ENCODE peak calls at places on chromosomes 1 and 21, in four cellular contexts. A is iPS DF 6.9, M is suprapubic skin, Y is body of pancreas. Q is an unnamed sample.

GRCh38 chr1:220786057-220786336 is 716 bp upstream of the MTARC1 start:
- DNase-seq in A (no peak), M (no peak), Y (no peak), Q (no peak)

GRCh38 chr21:16124397-16125130 is 394.8 kb downstream of the USP25 start:
- DNase-seq in A (no peak), M (no peak), Y (no peak), Q (no peak)

GRCh38 chr1:214902636-214903320 is 179.8 kb upstream of the KCNK2 start:
- DNase-seq in A (no peak), M (no peak), Y (no peak), Q (no peak)

GRCh38 chr1:24931481-24932221 is 1.6 kb upstream of the RUNX3 start:
- DNase-seq in A (no peak), M (no peak), Y (no peak), Q (no peak)

GRCh38 chr1:175152006-175152652 is 40.4 kb downstream of the KIAA0040 start:
- DNase-seq in A (peak; percentile 78), M (no peak), Y (peak; percentile 74), Q (peak; percentile 66)

GRCh38 chr1:48556161-48556850 is 84.3 kb upstream of the SPATA6 start:
- DNase-seq in A (no peak), M (no peak), Y (no peak), Q (no peak)

GRCh38 chr21:32412998-32413504 is 545 bp downstream of the EVA1C start:
- DNase-seq in A (no peak), M (peak; percentile 78), Y (peak; percentile 35), Q (no peak)

GRCh38 chr1:184152502-184152901 is 101.0 kb downstream of the TSEN15 start:
- DNase-seq in A (no peak), M (no peak), Y (no peak), Q (peak; percentile 30)

GRCh38 chr1:226364129-226364899 is 43.6 kb downstream of the PARP1 start:
- DNase-seq in A (no peak), M (no peak), Y (no peak), Q (no peak)

GRCh38 chr1:54715493-54716298 is at the start of gene TTC4:
- DNase-seq in A (peak; percentile 64), M (peak; percentile 88), Y (peak; percentile 80), Q (peak; percentile 85)

GRCh38 chr1:211476200-211476849 is 15.6 kb downstream of the RD3 start:
- DNase-seq in A (peak; percentile 43), M (no peak), Y (peak; percentile 79), Q (peak; percentile 74)

GRCh38 chr1:220189750-220190347 is 82.4 kb downstream of the RAB3GAP2 start:
- DNase-seq in A (no peak), M (no peak), Y (no peak), Q (no peak)

GRCh38 chr1:11796036-11796828 is 9.5 kb downstream of the MTHFR start:
- DNase-seq in A (no peak), M (peak; percentile 58), Y (no peak), Q (no peak)

GRCh38 chr1:234669499-234669898 is 59.5 kb upstream of the IRF2BP2 start:
- DNase-seq in A (no peak), M (no peak), Y (no peak), Q (no peak)

GRCh38 chr1:155379877-155380192 is 59.1 kb downstream of the RUSC1 start:
- DNase-seq in A (no peak), M (no peak), Y (no peak), Q (no peak)

GRCh38 chr1:105362438-105362837 is 1612.7 kb downstream of the AMY1C start:
- DNase-seq in A (no peak), M (no peak), Y (no peak), Q (no peak)

GRCh38 chr1:229714964-229715603 is 89.0 kb downstream of the URB2 start:
- DNase-seq in A (no peak), M (no peak), Y (peak; percentile 91), Q (no peak)

GRCh38 chr21:42320791-42321190 is 5.6 kb upstream of the TFF3 start:
- DNase-seq in A (no peak), M (no peak), Y (no peak), Q (no peak)

GRCh38 chr1:54027848-54028247 is 9.9 kb upstream of the LDLRAD1 start:
- DNase-seq in A (no peak), M (no peak), Y (no peak), Q (no peak)

GRCh38 chr1:96362623-96363022 is 359.0 kb upstream of the PTBP2 start:
- DNase-seq in A (no peak), M (no peak), Y (no peak), Q (no peak)

GRCh38 chr1:18387307-18387706 is 93.4 kb upstream of the KLHDC7A start:
- DNase-seq in A (no peak), M (no peak), Y (no peak), Q (no peak)

GRCh38 chr1:26696191-26696644 is 403 bp downstream of the ARID1A start:
- DNase-seq in A (no peak), M (peak; percentile 66), Y (peak; percentile 43), Q (peak; percentile 55)

GRCh38 chr1:33036051-33036525 is 595 bp downstream of the AK2 start:
- DNase-seq in A (no peak), M (no peak), Y (no peak), Q (peak; percentile 9)

GRCh38 chr1:153696741-153697140 is 18.3 kb downstream of the NPR1 start:
- DNase-seq in A (no peak), M (no peak), Y (no peak), Q (no peak)

GRCh38 chr1:17004466-17005364 is 7.0 kb downstream of the ATP13A2 start:
- DNase-seq in A (no peak), M (no peak), Y (no peak), Q (no peak)

GRCh38 chr1:183264132-183264531 is 78.1 kb downstream of the LAMC2 start:
- DNase-seq in A (no peak), M (no peak), Y (no peak), Q (no peak)

GRCh38 chr1:243890576-243890975 is 40.5 kb upstream of the AKT3 start:
- DNase-seq in A (no peak), M (no peak), Y (no peak), Q (no peak)

GRCh38 chr1:185499986-185500626 is 183.1 kb upstream of the IVNS1ABP start:
- DNase-seq in A (no peak), M (no peak), Y (no peak), Q (no peak)

GRCh38 chr1:24048205-24048869 is 63.6 kb downstream of the MYOM3 start:
- DNase-seq in A (no peak), M (no peak), Y (no peak), Q (no peak)

GRCh38 chr1:93744299-93744988 is 62.8 kb upstream of the BCAR3 start:
- DNase-seq in A (no peak), M (no peak), Y (no peak), Q (no peak)

GRCh38 chr1:174877208-174877673 is 122.5 kb upstream of the CACYBP start:
- DNase-seq in A (no peak), M (no peak), Y (peak; percentile 59), Q (no peak)

GRCh38 chr1:162018418-162018817 is 5.3 kb downstream of the OLFML2B start:
- DNase-seq in A (no peak), M (no peak), Y (no peak), Q (no peak)

GRCh38 chr1:162019006-162019405 is 4.7 kb downstream of the OLFML2B start:
- DNase-seq in A (no peak), M (no peak), Y (no peak), Q (no peak)

GRCh38 chr1:162021124-162021523 is 2.5 kb downstream of the OLFML2B start:
- DNase-seq in A (no peak), M (no peak), Y (no peak), Q (no peak)

GRCh38 chr1:162019436-162019835 is 4.2 kb downstream of the OLFML2B start:
- DNase-seq in A (no peak), M (no peak), Y (no peak), Q (no peak)

DNA sequence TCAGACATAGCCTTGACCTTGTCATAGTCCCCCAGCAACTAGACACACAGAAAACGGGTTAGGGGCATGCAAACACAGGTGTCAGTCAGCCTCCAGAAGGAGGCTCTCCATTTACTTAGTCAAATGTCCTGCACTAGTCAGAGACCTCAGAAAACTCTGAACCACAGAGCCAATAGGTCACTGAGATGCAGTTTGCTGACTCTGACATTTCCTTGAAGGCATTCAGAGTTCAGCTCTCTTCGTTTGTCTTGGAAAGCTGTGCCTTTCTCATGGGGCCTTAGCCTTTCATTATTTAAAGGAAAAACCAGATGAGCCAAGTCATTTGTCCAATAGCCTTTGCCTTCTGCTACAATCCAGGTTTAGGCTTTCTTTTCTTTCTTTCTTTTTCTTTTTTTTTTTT is 3.5 kb downstream of the OLFML2B start:
- DNase-seq in A (no peak), M (no peak), Y (no peak), Q (no peak)
- H3K4me1 ChIP-seq in A (peaks cover 2% of the 10 kb centered on the region), M (peaks cover 46% of the 10 kb centered on the region), Y (peaks cover 32% of the 10 kb centered on the region), Q (no peaks in the 10 kb centered on the region)

DNA sequence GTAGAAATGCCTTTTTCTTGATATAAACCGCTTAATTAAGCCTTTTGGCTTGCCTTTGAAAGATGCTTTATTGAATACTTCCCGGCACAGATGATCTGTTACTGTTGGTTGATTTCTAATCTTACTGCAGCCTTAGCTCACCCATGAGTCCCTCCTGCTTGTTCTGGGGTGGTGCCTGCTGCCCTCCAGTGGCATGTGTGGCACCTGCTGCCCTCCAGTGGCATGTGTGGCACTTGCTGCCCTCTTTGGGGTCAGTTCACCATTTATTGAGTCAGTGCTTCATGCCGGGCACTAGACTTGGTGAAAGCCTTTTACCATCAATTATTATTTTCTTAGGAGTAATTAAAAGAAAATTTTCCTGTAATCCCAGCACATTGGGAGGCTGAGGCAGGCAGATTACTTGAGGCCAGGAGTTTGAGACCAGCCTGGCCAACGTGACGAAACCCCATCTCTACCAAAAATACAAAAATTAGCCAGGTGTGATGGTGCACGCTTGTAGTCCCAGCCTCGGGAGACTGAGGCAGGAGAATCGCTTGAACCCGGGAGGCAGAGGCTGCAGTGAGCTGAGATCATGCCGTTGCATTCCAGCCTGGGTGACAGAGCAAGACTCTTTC is 54.3 kb downstream of the ADARB1 start:
- DNase-seq in A (peak; percentile 20), M (no peak), Y (peak; percentile 73), Q (peak; percentile 78)
- H3K36me3 ChIP-seq in A (no peaks in the 10 kb centered on the region), M (peaks cover 6% of the 10 kb centered on the region), Y (no peaks in the 10 kb centered on the region), Q (no peaks in the 10 kb centered on the region)

GRCh38 chr1:41626146-41626545 is 141.7 kb upstream of the EDN2 start:
- DNase-seq in A (no peak), M (no peak), Y (peak; percentile 31), Q (no peak)
- H3K4me1 ChIP-seq in A (no peaks in the 10 kb centered on the region), M (peaks cover 41% of the 10 kb centered on the region), Y (peaks cover 17% of the 10 kb centered on the region), Q (no peaks in the 10 kb centered on the region)

GRCh38 chr21:17785403-17785788 is 33.8 kb downstream of the C21orf91 start:
- DNase-seq in A (no peak), M (no peak), Y (no peak), Q (no peak)
- H3K36me3 ChIP-seq in A (peaks cover 3% of the 10 kb centered on the region), M (peaks cover 8% of the 10 kb centered on the region), Y (no peaks in the 10 kb centered on the region), Q (no peaks in the 10 kb centered on the region)

GRCh38 chr1:30870035-30870434 is 38.5 kb downstream of the SDC3 start:
- DNase-seq in A (no peak), M (no peak), Y (no peak), Q (no peak)

GRCh38 chr1:30868833-30869435 is 39.6 kb downstream of the SDC3 start:
- DNase-seq in A (no peak), M (no peak), Y (no peak), Q (no peak)

GRCh38 chr1:30866594-30866993 is 42.0 kb downstream of the SDC3 start:
- DNase-seq in A (no peak), M (no peak), Y (no peak), Q (no peak)

GRCh38 chr1:30864681-30865080 is 43.9 kb downstream of the SDC3 start:
- DNase-seq in A (no peak), M (no peak), Y (no peak), Q (no peak)

DNA sequence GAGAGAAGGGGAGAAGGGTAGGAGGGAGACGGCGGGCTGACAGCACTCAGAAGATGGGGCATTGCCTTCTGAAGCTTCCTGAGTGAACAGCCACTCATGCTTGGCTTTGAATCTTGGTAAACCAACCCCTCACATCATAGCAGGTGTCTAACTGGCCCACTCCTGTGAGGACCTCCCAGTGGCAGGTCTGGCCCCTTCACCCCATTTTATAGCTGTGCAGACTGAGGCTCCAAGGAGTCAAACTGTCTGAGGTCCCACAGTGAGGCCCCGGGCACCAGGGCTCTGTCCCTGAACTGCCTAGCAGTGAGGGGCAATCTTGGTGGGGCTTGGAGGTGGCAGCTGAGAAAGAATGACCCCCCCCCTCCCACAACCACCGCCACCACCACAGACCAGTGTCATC is 41.0 kb downstream of the SDC3 start:
- DNase-seq in A (no peak), M (no peak), Y (no peak), Q (no peak)
- H3K4me1 ChIP-seq in A (peaks cover 1% of the 10 kb centered on the region), M (no peaks in the 10 kb centered on the region), Y (no peaks in the 10 kb centered on the region), Q (no peaks in the 10 kb centered on the region)